ENCODE peak calls at places on chromosomes 3 and 15, in five cellular contexts. One of them, this sample, is unnamed.

GRCh38 chr15:60083318-60083717 is 79.2 kb downstream of the FOXB1 start:
- DNase-seq in HCT116: no peak
- DNase-seq in MM.1S: no peak
- DNase-seq in mammary epithelial cell: no peak
- DNase-seq in GM23248: no peak
- DNase-seq in this sample: no peak

GRCh38 chr3:42061711-42062408 is 29.3 kb upstream of the TRAK1 start:
- DNase-seq in MM.1S: no peak
- DNase-seq in HCT116: peak; percentile 68
- DNase-seq in mammary epithelial cell: peak; percentile 83
- DNase-seq in GM23248: peak; percentile 98
- DNase-seq in this sample: peak; percentile 71

GRCh38 chr3:111333642-111334041 is 208.4 kb upstream of the CD96 start:
- DNase-seq in HCT116: no peak
- DNase-seq in mammary epithelial cell: peak; percentile 40
- DNase-seq in MM.1S: no peak
- DNase-seq in GM23248: peak; percentile 35
- DNase-seq in this sample: no peak

GRCh38 chr3:178802993-178803693 is 266.9 kb downstream of the KCNMB2 start:
- DNase-seq in mammary epithelial cell: no peak
- DNase-seq in HCT116: no peak
- DNase-seq in GM23248: peak; percentile 18
- DNase-seq in MM.1S: no peak
- DNase-seq in this sample: no peak

GRCh38 chr3:178289544-178290160 is 246.6 kb upstream of the KCNMB2 start:
- DNase-seq in GM23248: no peak
- DNase-seq in HCT116: no peak
- DNase-seq in MM.1S: no peak
- DNase-seq in mammary epithelial cell: peak; percentile 22
- DNase-seq in this sample: no peak

GRCh38 chr15:35665855-35666536 is 120.0 kb upstream of the DPH6 start:
- DNase-seq in mammary epithelial cell: no peak
- DNase-seq in GM23248: peak; percentile 27
- DNase-seq in HCT116: no peak
- DNase-seq in MM.1S: no peak
- DNase-seq in this sample: no peak

GRCh38 chr3:120498947-120499346 is 48.2 kb upstream of the FSTL1 start:
- DNase-seq in GM23248: peak; percentile 96
- DNase-seq in MM.1S: no peak
- DNase-seq in mammary epithelial cell: peak; percentile 86
- DNase-seq in HCT116: no peak
- DNase-seq in this sample: peak; percentile 46

GRCh38 chr3:152322756-152323155 is 54.0 kb downstream of the MBNL1 start:
- DNase-seq in MM.1S: peak; percentile 90
- DNase-seq in HCT116: no peak
- DNase-seq in mammary epithelial cell: no peak
- DNase-seq in GM23248: peak; percentile 46
- DNase-seq in this sample: peak; percentile 33

GRCh38 chr3:156388469-156389150 is 166.3 kb downstream of the SSR3 start:
- DNase-seq in HCT116: no peak
- DNase-seq in mammary epithelial cell: no peak
- DNase-seq in MM.1S: peak; percentile 77
- DNase-seq in GM23248: peak; percentile 93
- DNase-seq in this sample: no peak

GRCh38 chr3:25587094-25587493 is 77.6 kb downstream of the TOP2B start:
- DNase-seq in MM.1S: peak; percentile 14
- DNase-seq in GM23248: no peak
- DNase-seq in mammary epithelial cell: peak; percentile 57
- DNase-seq in HCT116: no peak
- DNase-seq in this sample: no peak

GRCh38 chr15:26864664-26865191 is 2.1 kb upstream of the GABRA5 start:
- DNase-seq in MM.1S: no peak
- DNase-seq in HCT116: no peak
- DNase-seq in GM23248: peak; percentile 73
- DNase-seq in mammary epithelial cell: peak; percentile 5
- DNase-seq in this sample: no peak

GRCh38 chr15:29978411-29979382 is 104.1 kb upstream of the GOLGA8J start:
- DNase-seq in mammary epithelial cell: peak; percentile 33
- DNase-seq in MM.1S: no peak
- DNase-seq in GM23248: peak; percentile 29
- DNase-seq in HCT116: no peak
- DNase-seq in this sample: no peak

GRCh38 chr3:142997330-142997729 is 4.0 kb upstream of the U2SURP start:
- DNase-seq in GM23248: peak; percentile 31
- DNase-seq in HCT116: no peak
- DNase-seq in mammary epithelial cell: no peak
- DNase-seq in MM.1S: no peak
- DNase-seq in this sample: no peak

GRCh38 chr3:25427155-25428002 is 684 bp upstream of the RARB start:
- DNase-seq in mammary epithelial cell: peak; percentile 42
- DNase-seq in MM.1S: no peak
- DNase-seq in HCT116: no peak
- DNase-seq in GM23248: peak; percentile 46
- DNase-seq in this sample: no peak

GRCh38 chr3:183698318-183698731 is 728 bp downstream of the YEATS2 start:
- DNase-seq in HCT116: no peak
- DNase-seq in mammary epithelial cell: peak; percentile 35
- DNase-seq in GM23248: peak; percentile 72
- DNase-seq in MM.1S: peak; percentile 59
- DNase-seq in this sample: peak; percentile 34

GRCh38 chr3:153768559-153769469 is 352.4 kb upstream of the ARHGEF26 start:
- DNase-seq in MM.1S: peak; percentile 79
- DNase-seq in HCT116: peak; percentile 47
- DNase-seq in mammary epithelial cell: peak; percentile 46
- DNase-seq in GM23248: peak; percentile 70
- DNase-seq in this sample: peak; percentile 38

GRCh38 chr15:56339594-56339993 is 25.6 kb upstream of the TEX9 start:
- DNase-seq in GM23248: peak; percentile 43
- DNase-seq in HCT116: no peak
- DNase-seq in mammary epithelial cell: peak; percentile 27
- DNase-seq in MM.1S: no peak
- DNase-seq in this sample: no peak

GRCh38 chr3:12185172-12185710 is 26.5 kb upstream of the TIMP4 start:
- DNase-seq in mammary epithelial cell: no peak
- DNase-seq in GM23248: no peak
- DNase-seq in MM.1S: no peak
- DNase-seq in HCT116: no peak
- DNase-seq in this sample: no peak

GRCh38 chr15:68561901-68562300 is 16.9 kb upstream of the CORO2B start:
- DNase-seq in HCT116: no peak
- DNase-seq in GM23248: no peak
- DNase-seq in MM.1S: no peak
- DNase-seq in mammary epithelial cell: no peak
- DNase-seq in this sample: no peak

GRCh38 chr3:57130426-57131209 is 34.5 kb downstream of the IL17RD start:
- DNase-seq in GM23248: no peak
- DNase-seq in MM.1S: no peak
- DNase-seq in mammary epithelial cell: no peak
- DNase-seq in HCT116: no peak
- DNase-seq in this sample: no peak

GRCh38 chr15:75217012-75217411 is 15.3 kb downstream of the C15orf39 start:
- DNase-seq in GM23248: no peak
- DNase-seq in HCT116: no peak
- DNase-seq in MM.1S: no peak
- DNase-seq in mammary epithelial cell: no peak
- DNase-seq in this sample: no peak
- H3K27ac ChIP-seq in GM23248: no peak overlapping the region
- H3K27ac ChIP-seq in HCT116: no peak overlapping the region
- H3K27ac ChIP-seq in MM.1S: no peak overlapping the region
- H3K27ac ChIP-seq in mammary epithelial cell: no peak overlapping the region
- H3K27ac ChIP-seq in this sample: no peak overlapping the region

GRCh38 chr3:71752911-71753715 is 542 bp upstream of the GPR27 start:
- DNase-seq in HCT116: no peak
- DNase-seq in GM23248: no peak
- DNase-seq in mammary epithelial cell: no peak
- DNase-seq in MM.1S: no peak
- DNase-seq in this sample: no peak
- TF ChIP-seq EZH2 in HCT116: no peak
- TF ChIP-seq EZH2 in GM23248: peak; percentile 73
- TF ChIP-seq EZH2 in mammary epithelial cell: peak; percentile 82
- TF ChIP-seq EZH2 in MM.1S: no peak
- TF ChIP-seq EZH2 in this sample: no peak

GRCh38 chr3:124885466-124886167 is 1.5 kb downstream of the ITGB5 start:
- DNase-seq in GM23248: peak; percentile 87
- DNase-seq in HCT116: no peak
- DNase-seq in mammary epithelial cell: peak; percentile 33
- DNase-seq in MM.1S: no peak
- DNase-seq in this sample: no peak
- H3K4me2 ChIP-seq in GM23248: peak overlapping the region; percentile 98
- H3K4me2 ChIP-seq in HCT116: peak overlapping the region; percentile 97
- H3K4me2 ChIP-seq in mammary epithelial cell: peak overlapping the region; percentile 97
- H3K4me2 ChIP-seq in MM.1S: peak overlapping the region; percentile 65
- H3K4me2 ChIP-seq in this sample: peak overlapping the region; percentile 92

GRCh38 chr3:52226229-52226817 is 878 bp upstream of the TLR9 start:
- DNase-seq in MM.1S: no peak
- DNase-seq in HCT116: no peak
- DNase-seq in mammary epithelial cell: no peak
- DNase-seq in GM23248: no peak
- DNase-seq in this sample: no peak
- H3K27ac ChIP-seq in MM.1S: peak overlapping the region; percentile 63
- H3K27ac ChIP-seq in HCT116: no peak overlapping the region
- H3K27ac ChIP-seq in mammary epithelial cell: no peak overlapping the region
- H3K27ac ChIP-seq in GM23248: no peak overlapping the region
- H3K27ac ChIP-seq in this sample: no peak overlapping the region

GRCh38 chr3:151085889-151086483 is 522 bp downstream of the MED12L start:
- DNase-seq in MM.1S: peak; percentile 21
- DNase-seq in mammary epithelial cell: no peak
- DNase-seq in GM23248: peak; percentile 49
- DNase-seq in HCT116: no peak
- DNase-seq in this sample: no peak
- TF ChIP-seq EZH2 in MM.1S: no peak
- TF ChIP-seq EZH2 in mammary epithelial cell: no peak
- TF ChIP-seq EZH2 in GM23248: no peak
- TF ChIP-seq EZH2 in HCT116: no peak
- TF ChIP-seq EZH2 in this sample: no peak

GRCh38 chr3:145089337-145089736 is 1071.6 kb downstream of the PLOD2 start:
- DNase-seq in mammary epithelial cell: no peak
- DNase-seq in MM.1S: no peak
- DNase-seq in GM23248: no peak
- DNase-seq in HCT116: no peak
- DNase-seq in this sample: no peak
- H3K4me2 ChIP-seq in mammary epithelial cell: no peak overlapping the region
- H3K4me2 ChIP-seq in MM.1S: no peak overlapping the region
- H3K4me2 ChIP-seq in GM23248: no peak overlapping the region
- H3K4me2 ChIP-seq in HCT116: no peak overlapping the region
- H3K4me2 ChIP-seq in this sample: no peak overlapping the region